ENCODE peak calls at places on chromosomes 12 and 14, in eight cellular contexts. B is fibroblast of lung, W is lung, E is AG09309, J is suprapubic skin, U is neural crest cell, A is AG09319, T is fibroblast of villous mesenchyme. M is an unnamed sample.

GRCh38 chr12:26961803-26962202 is 23.5 kb downstream of the FGFR1OP2 start:
- DNase-seq in E (no peak), A (no peak), W (no peak), T (no peak), J (no peak), B (no peak), U (no peak), M (no peak)

GRCh38 chr12:53757095-53757770 is 5.5 kb upstream of the CISTR start:
- DNase-seq in W (peak), E (no peak), T (peak), J (peak), A (no peak), B (peak), U (peak), M (peak)

GRCh38 chr12:23504641-23505399 is 444.6 kb downstream of the SOX5 start:
- DNase-seq in W (no peak), E (no peak), J (no peak), B (no peak), T (no peak), A (no peak), U (no peak), M (no peak)

GRCh38 chr12:40735551-40736230 is 43.5 kb downstream of the CNTN1 start:
- DNase-seq in A (no peak), B (no peak), U (no peak), W (no peak), T (no peak), E (no peak), J (no peak), M (no peak)

GRCh38 chr12:123134265-123134664 is 16.6 kb downstream of the PITPNM2 start:
- DNase-seq in W (peak), T (no peak), J (no peak), E (no peak), B (no peak), U (no peak), A (no peak), M (no peak)

GRCh38 chr12:24979971-24980730 is 31.2 kb upstream of the BCAT1 start:
- DNase-seq in J (no peak), T (no peak), B (no peak), U (no peak), E (no peak), A (no peak), W (no peak), M (no peak)

GRCh38 chr14:50123062-50123461 is 6.7 kb upstream of the VCPKMT start:
- DNase-seq in E (no peak), W (no peak), B (no peak), U (no peak), A (no peak), J (no peak), T (no peak), M (no peak)

GRCh38 chr14:77306406-77307098 is 14.1 kb downstream of the POMT2 start:
- DNase-seq in W (no peak), B (peak), U (no peak), A (no peak), E (no peak), J (no peak), T (no peak), M (no peak)

GRCh38 chr12:107685360-107686248 is at the start of gene PWP1:
- DNase-seq in E (peak), A (peak), J (peak), W (peak), T (peak), U (peak), B (peak), M (peak)

GRCh38 chr12:83186437-83186836 is 499.7 kb downstream of the TMTC2 start:
- DNase-seq in T (no peak), W (no peak), B (no peak), E (no peak), J (no peak), U (no peak), A (no peak), M (no peak)

GRCh38 chr12:121295123-121295745 is 1.3 kb downstream of the CAMKK2 start:
- DNase-seq in J (no peak), E (no peak), W (no peak), A (no peak), U (peak), B (no peak), T (no peak), M (no peak)

GRCh38 chr14:25472700-25473099 is 422.8 kb upstream of the STXBP6 start:
- DNase-seq in U (no peak), W (no peak), E (no peak), J (no peak), T (no peak), B (no peak), A (no peak), M (no peak)

GRCh38 chr14:90191154-90191553 is 65.2 kb upstream of the PSMC1 start:
- DNase-seq in A (no peak), E (no peak), W (no peak), T (no peak), B (no peak), J (no peak), U (no peak), M (no peak)

GRCh38 chr14:51716610-51717009 is 64.9 kb downstream of the FRMD6 start:
- DNase-seq in E (no peak), T (no peak), J (no peak), A (no peak), B (peak), U (no peak), W (no peak), M (no peak)

GRCh38 chr12:15469342-15469741 is 147.0 kb downstream of the PTPRO start:
- DNase-seq in J (no peak), T (no peak), U (no peak), B (no peak), E (no peak), W (no peak), A (no peak), M (no peak)

GRCh38 chr12:42790761-42791151 is 201.2 kb upstream of the PRICKLE1 start:
- DNase-seq in U (peak), A (no peak), E (no peak), W (no peak), J (no peak), B (peak), T (peak), M (no peak)

GRCh38 chr14:52318829-52319604 is 4.9 kb downstream of the PTGER2 start:
- DNase-seq in T (no peak), A (no peak), U (no peak), B (peak), E (no peak), W (no peak), J (no peak), M (no peak)

GRCh38 chr14:104724981-104725771 is 1.1 kb downstream of the ADSS1 start:
- DNase-seq in T (peak), J (no peak), U (peak), B (no peak), A (no peak), W (no peak), E (no peak), M (no peak)

GRCh38 chr12:46160081-46160980 is 108.5 kb downstream of the SLC38A1 start:
- DNase-seq in B (peak), T (peak), E (no peak), A (peak), J (no peak), U (no peak), W (no peak), M (no peak)

GRCh38 chr12:54460317-54460935 is 13.0 kb downstream of the GTSF1 start:
- DNase-seq in T (no peak), U (no peak), W (no peak), J (no peak), A (no peak), B (no peak), E (no peak), M (no peak)

GRCh38 chr14:104390221-104390931 is 189.2 kb upstream of the C14orf180 start:
- DNase-seq in J (peak), E (no peak), U (no peak), W (no peak), A (no peak), B (no peak), T (no peak), M (peak)

GRCh38 chr12:53102883-53103807 is at the start of gene SOAT2:
- DNase-seq in W (no peak), A (no peak), T (no peak), B (no peak), J (peak), E (no peak), U (no peak), M (no peak)

GRCh38 chr14:90698379-90698869 is 117.8 kb downstream of the TTC7B start:
- DNase-seq in B (peak), J (peak), A (no peak), U (no peak), W (no peak), T (peak), E (no peak), M (no peak)

GRCh38 chr14:22844221-22845102 is 8.1 kb downstream of the MMP14 start:
- DNase-seq in B (no peak), A (no peak), E (no peak), J (no peak), W (no peak), U (no peak), T (no peak), M (no peak)

GRCh38 chr12:3491938-3492867 is 1.2 kb downstream of the PRMT8 start:
- DNase-seq in J (no peak), A (no peak), U (peak), T (peak), W (peak), E (peak), B (peak), M (peak)

GRCh38 chr12:30462249-30462648 is 233.4 kb downstream of the IPO8 start:
- DNase-seq in J (no peak), T (no peak), U (no peak), E (no peak), A (no peak), B (no peak), W (no peak), M (no peak)

GRCh38 chr12:70948976-70949336 is 28.4 kb upstream of the PTPRR start:
- DNase-seq in E (no peak), T (no peak), U (no peak), A (no peak), W (no peak), J (no peak), B (no peak), M (no peak)

GRCh38 chr14:99476864-99477263 is 3.8 kb downstream of the SETD3 start:
- DNase-seq in W (no peak), A (no peak), B (peak), J (no peak), E (no peak), U (no peak), T (peak), M (no peak)

GRCh38 chr14:99472937-99473336 is 7.7 kb downstream of the SETD3 start:
- DNase-seq in A (no peak), W (no peak), B (peak), E (no peak), T (no peak), U (no peak), J (no peak), M (no peak)

GRCh38 chr14:99475660-99476059 is 5.0 kb downstream of the SETD3 start:
- DNase-seq in A (no peak), U (no peak), B (no peak), E (no peak), T (peak), J (no peak), W (no peak), M (no peak)

GRCh38 chr14:99478133-99478532 is 2.5 kb downstream of the SETD3 start:
- DNase-seq in T (no peak), W (no peak), U (no peak), E (no peak), B (no peak), J (no peak), A (no peak), M (no peak)

DNA sequence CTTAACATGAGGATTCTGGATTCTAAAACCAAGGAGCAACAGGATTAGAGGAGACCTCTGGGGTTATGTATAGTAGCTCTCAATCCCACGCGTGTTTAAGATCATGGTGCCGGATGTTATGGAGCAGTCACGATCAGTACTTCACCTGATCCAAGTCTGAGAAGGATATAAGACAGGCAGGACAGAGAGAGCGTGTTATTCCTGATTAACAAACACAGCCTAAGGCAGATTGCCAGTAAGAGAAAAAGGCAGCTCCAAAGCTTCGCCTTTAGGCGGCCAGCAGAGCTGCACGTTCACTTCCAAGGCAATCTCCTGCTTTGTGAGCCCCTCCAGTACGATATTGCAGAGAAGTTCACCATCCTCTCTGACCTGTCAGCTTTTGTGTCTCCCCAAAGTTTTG is 5.5 kb downstream of the SETD3 start:
- DNase-seq in J (no peak), T (peak), W (no peak), U (no peak), E (no peak), B (peak), A (no peak), M (no peak)
- TF ChIP-seq CTCF in J (no peak), T (no peak), W (no peak), U (no peak), E (no peak), B (no peak), A (no peak), M (no peak)

GRCh38 chr14:70827366-70828151 is 18.2 kb upstream of the MAP3K9 start:
- DNase-seq in A (no peak), E (peak), T (no peak), W (no peak), J (no peak), U (no peak), B (no peak), M (no peak)
- TF ChIP-seq CTCF in A (no peak), E (peak), T (no peak), W (no peak), J (no peak), U (no peak), B (no peak), M (no peak)

GRCh38 chr14:102923201-102923919 is 897 bp downstream of the AMN start:
- DNase-seq in T (no peak), A (no peak), E (no peak), W (no peak), B (no peak), U (no peak), J (no peak), M (no peak)

GRCh38 chr14:102923920-102924486 is 1.5 kb downstream of the AMN start:
- DNase-seq in T (no peak), J (no peak), B (no peak), E (no peak), U (no peak), A (no peak), W (no peak), M (no peak)

GRCh38 chr14:102925646-102926045 is 3.2 kb downstream of the AMN start:
- DNase-seq in A (no peak), B (no peak), U (no peak), W (no peak), J (no peak), E (no peak), T (no peak), M (no peak)

GRCh38 chr14:102926104-102926503 is 3.6 kb downstream of the AMN start:
- DNase-seq in W (no peak), T (no peak), J (no peak), U (no peak), B (no peak), E (no peak), A (no peak), M (no peak)

DNA sequence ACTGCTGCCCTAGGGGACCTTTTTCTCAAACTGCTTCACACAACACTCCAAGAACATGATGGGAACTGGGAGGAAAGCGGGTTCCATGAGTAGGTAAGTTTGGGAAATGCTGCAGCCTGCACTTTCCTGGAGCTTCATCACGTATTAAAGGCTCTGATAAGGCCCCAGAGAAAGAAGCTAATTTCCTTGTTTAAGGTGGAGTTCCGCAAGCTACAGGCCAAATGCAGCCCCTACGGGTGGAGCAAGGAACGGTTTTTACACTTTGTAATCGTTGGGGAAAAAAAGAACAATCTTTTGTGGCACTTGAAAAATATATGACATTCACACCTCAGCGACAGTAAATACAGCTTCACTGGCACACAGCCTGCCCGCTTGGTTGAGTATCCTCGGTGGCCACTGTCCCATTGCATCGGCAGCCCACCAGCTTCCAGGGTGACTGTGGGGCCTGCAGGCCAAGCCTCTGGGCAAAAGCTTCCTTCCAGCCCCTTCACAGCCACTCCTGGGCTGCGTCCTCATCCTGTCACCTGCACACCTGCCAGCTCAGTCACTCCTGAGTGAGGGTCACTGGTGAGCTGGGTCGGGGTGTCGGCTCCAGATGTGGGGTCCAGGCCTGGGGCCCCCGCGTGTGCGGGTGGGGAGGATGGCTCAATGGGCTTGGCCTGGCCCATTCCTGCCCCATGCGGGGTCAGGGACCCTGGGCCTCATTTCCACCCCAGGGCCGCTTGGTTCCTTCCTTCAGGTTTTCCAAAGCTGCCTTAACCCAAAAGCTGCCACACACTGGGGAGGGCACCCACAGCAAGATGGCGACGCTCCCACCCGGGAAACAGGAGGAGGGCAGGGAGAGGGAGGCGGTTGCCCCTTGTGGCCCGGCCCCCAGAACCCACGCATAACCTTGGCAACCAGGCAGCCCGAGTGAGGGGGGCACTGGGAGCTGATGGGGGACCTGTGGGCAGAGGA is 2.4 kb downstream of the AMN start:
- DNase-seq in E (no peak), U (no peak), B (no peak), W (no peak), J (no peak), T (no peak), A (no peak), M (no peak)
- TF ChIP-seq CTCF in E (no peak), U (peak), B (no peak), W (no peak), J (no peak), T (no peak), A (no peak), M (peak)

GRCh38 chr14:100085451-100085850 is 20.2 kb downstream of the EVL start:
- DNase-seq in J (no peak), T (no peak), B (no peak), A (no peak), U (no peak), W (no peak), E (no peak), M (no peak)

GRCh38 chr14:100083706-100084105 is 18.5 kb downstream of the EVL start:
- DNase-seq in T (peak), U (no peak), E (peak), A (no peak), W (no peak), B (peak), J (no peak), M (no peak)

GRCh38 chr14:100084591-100084990 is 19.4 kb downstream of the EVL start:
- DNase-seq in U (no peak), B (no peak), A (no peak), J (no peak), W (no peak), E (no peak), T (no peak), M (no peak)

GRCh38 chr14:100088226-100088625 is 23.0 kb downstream of the EVL start:
- DNase-seq in T (no peak), U (no peak), E (no peak), A (no peak), W (no peak), J (no peak), B (no peak), M (no peak)

DNA sequence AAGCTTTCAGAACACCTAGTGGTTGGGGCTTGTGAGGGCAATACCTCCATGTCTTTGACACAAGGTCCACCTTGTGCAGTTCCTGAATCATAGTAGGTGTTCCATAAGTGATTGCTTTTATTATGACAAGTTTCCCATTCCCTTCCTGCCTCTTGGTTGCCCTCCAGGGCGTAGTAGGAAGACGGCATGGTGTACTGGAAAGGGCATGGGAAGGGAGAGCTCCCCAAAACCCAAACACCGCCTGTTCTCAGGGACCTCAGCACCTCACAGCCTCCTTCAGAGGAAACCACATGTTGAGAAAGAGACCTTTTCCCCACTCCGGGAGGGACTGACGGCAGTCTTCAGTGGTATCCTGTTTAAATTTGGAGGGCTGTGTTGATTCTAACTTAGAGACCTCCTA is 21.1 kb downstream of the EVL start:
- DNase-seq in B (no peak), U (no peak), J (no peak), A (no peak), W (no peak), T (no peak), E (no peak), M (no peak)
- TF ChIP-seq CTCF in B (no peak), U (no peak), J (no peak), A (no peak), W (no peak), T (no peak), E (no peak), M (no peak)

DNA sequence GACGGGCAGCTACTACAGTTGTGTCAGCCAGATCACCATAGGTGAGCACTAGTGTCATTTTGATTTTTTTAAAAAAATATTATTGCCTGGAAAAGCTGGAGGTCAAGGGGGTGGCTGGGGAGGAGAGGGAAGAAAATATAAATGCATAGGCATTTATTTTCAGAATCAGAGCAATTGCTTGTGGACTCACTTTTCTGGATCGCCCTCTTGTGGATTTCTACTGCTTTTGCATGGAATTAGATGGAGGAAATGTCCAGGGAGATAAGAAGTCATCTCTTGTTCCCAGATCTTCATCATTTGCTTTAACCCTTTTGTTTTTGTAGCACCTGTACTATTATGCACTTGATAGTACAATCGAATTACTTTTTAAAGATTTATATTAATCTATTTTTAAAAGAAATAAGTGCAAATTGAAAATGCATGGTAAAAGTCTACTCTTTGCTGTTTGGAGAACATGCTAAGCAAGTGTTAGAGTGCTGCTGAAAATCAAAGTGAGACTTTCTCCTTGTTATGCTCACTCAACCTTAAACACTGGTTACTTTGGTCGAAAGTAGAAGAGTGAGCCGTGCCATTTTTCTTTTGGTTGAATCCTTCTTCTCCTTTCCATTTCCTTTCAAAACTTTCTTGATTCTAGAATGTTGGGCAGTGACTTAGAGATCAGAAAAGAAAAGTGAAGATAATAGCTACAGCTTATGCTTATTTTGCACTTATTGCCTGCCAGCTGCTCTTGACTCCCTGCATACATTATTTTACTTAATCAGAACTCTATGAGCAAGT is 60.6 kb upstream of the ANO4 start:
- DNase-seq in U (no peak), A (no peak), W (no peak), J (no peak), B (peak), E (no peak), T (peak), M (no peak)
- TF ChIP-seq CTCF in U (peak), A (peak), W (peak), J (peak), B (peak), E (peak), T (peak), M (peak)

DNA sequence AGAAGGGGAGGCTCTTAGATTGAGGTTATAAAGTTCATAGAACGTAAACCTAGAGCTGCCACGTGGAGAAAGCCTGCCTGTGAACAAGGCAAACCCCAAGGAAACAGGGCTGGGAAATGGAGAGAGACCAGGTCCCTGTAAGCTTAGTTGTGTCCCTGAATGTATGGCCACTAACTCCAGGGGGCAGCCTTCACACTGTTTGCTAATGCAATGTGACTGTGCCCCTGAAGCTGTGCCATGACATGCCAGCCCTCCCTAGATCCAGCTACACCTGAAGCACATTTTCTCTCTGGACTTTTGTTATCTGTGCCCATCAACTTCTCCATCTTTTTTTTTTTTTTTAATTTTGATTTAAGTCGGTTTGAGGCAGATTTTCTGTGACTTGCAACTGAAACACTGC is 60.6 kb upstream of the TMCC3 start:
- DNase-seq in A (no peak), W (no peak), T (no peak), J (no peak), U (no peak), E (no peak), B (peak), M (no peak)
- TF ChIP-seq CTCF in A (peak), W (no peak), T (peak), J (no peak), U (peak), E (peak), B (peak), M (peak)

M was measured in type B pancreatic cell.